ENCODE peak calls at places on chromosomes 6 and 20, in ten cellular contexts. O, U, T, V, S, W, J, N, Z and E are unnamed samples.
A peak's percentile ranks its signal among the peaks of the same experiment; 100 is the strongest.

GRCh38 chr6:119902681-119903080 is 553.1 kb upstream of the MAN1A1 start:
- DNase-seq in N (no peak), J (no peak), T (no peak), U (no peak), Z (no peak), W (no peak), S (no peak), O (no peak), V (no peak), E (no peak)

GRCh38 chr6:99412065-99412464 is 13.0 kb downstream of the PNISR start:
- DNase-seq in N (no peak), U (no peak), T (no peak), W (no peak), Z (no peak), S (no peak), J (no peak), V (no peak), O (no peak), E (no peak)

GRCh38 chr6:16377470-16377869 is 139.1 kb downstream of the GMPR start:
- DNase-seq in Z (no peak), T (no peak), N (no peak), J (no peak), S (no peak), W (no peak), V (no peak), U (no peak), O (no peak), E (no peak)

GRCh38 chr6:15986027-15986629 is 142.8 kb upstream of the MYLIP start:
- DNase-seq in W (peak; percentile 64), O (no peak), Z (no peak), S (no peak), V (no peak), U (no peak), J (no peak), N (no peak), T (no peak), E (no peak)

GRCh38 chr20:31452575-31452974 is 12.1 kb downstream of the DEFB123 start:
- DNase-seq in N (no peak), S (no peak), O (no peak), Z (no peak), U (no peak), W (no peak), V (no peak), J (no peak), T (no peak), E (no peak)

GRCh38 chr6:122400121-122400450 is 634 bp downstream of the HSF2 start:
- DNase-seq in J (no peak), V (no peak), T (no peak), Z (no peak), U (no peak), O (no peak), W (peak; percentile 86), N (peak; percentile 4), S (no peak), E (no peak)

GRCh38 chr6:107105511-107106116 is 9.7 kb downstream of the BEND3 start:
- DNase-seq in O (no peak), V (no peak), J (no peak), S (peak; percentile 25), W (no peak), T (no peak), U (no peak), Z (no peak), N (no peak), E (no peak)

GRCh38 chr6:32152414-32153251 is 894 bp upstream of the PRRT1 start:
- DNase-seq in O (no peak), Z (no peak), S (peak; percentile 30), W (no peak), U (no peak), T (peak; percentile 30), V (peak; percentile 51), N (no peak), J (no peak), E (no peak)

DNA sequence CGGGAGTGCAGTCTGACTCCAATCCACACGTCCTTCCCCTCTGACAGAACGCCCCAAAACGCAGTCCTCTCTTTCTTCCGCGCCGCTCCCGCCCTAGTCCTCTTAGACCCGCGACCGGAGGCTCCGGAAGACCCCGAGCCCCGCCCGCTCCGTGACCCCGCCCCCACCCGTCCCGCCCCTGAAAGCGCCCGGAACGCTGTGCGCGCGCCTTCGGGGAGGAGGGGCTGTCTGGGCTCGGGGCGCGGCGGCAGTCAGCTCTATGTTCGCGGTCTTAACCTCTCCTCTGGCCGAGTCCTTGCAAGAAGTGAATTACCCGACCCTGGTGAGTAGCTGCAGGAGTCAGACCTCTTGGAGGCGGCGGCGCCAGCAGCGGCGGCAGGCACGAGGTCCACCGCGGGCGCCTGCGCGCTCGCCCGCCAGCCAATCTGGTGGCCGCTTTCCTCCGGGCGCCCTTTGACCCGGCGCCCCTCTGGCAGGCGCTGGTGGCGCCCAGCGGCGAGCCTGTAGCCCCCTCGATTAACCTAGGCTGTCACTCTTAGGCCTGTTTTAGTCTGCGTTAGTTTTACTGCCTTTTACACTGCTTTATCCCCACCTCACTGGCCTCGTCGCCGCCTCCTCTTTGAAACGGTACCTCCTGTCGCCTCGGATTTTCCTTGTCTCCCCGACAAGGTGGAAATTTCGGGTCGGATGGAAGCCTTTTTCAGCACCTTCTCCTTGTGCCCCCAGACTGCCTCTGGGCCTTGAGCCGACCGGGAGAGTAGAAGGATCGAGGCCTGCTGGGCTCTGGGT is at the start of gene MANEA:
- DNase-seq in J (peak; percentile 56), U (peak; percentile 93), Z (peak; percentile 67), O (peak; percentile 49), S (peak; percentile 84), N (peak; percentile 61), W (peak; percentile 94), V (peak; percentile 90), T (peak; percentile 96), E (peak; percentile 51)
- TF ChIP-seq POLR2A in J (peak; percentile 34), U (peak; percentile 21), Z (no peak), O (peak; percentile 55), S (peak; percentile 77), N (peak; percentile 56), W (peak; percentile 28), V (peak; percentile 55), T (peak; percentile 67), E (peak; percentile 85)

GRCh38 chr20:9163995-9164394 is 95.1 kb downstream of the PLCB4 start:
- DNase-seq in U (no peak), Z (no peak), S (no peak), W (no peak), V (no peak), J (no peak), T (no peak), N (no peak), O (no peak), E (no peak)

GRCh38 chr20:9166153-9166780 is 97.4 kb downstream of the PLCB4 start:
- DNase-seq in U (no peak), W (no peak), S (peak; percentile 32), T (no peak), J (peak; percentile 6), N (no peak), V (no peak), O (no peak), Z (no peak), E (no peak)

GRCh38 chr20:9172908-9173307 is 104.0 kb downstream of the PLCB4 start:
- DNase-seq in S (no peak), V (no peak), W (no peak), J (no peak), T (no peak), U (no peak), N (no peak), Z (no peak), O (no peak), E (no peak)

DNA sequence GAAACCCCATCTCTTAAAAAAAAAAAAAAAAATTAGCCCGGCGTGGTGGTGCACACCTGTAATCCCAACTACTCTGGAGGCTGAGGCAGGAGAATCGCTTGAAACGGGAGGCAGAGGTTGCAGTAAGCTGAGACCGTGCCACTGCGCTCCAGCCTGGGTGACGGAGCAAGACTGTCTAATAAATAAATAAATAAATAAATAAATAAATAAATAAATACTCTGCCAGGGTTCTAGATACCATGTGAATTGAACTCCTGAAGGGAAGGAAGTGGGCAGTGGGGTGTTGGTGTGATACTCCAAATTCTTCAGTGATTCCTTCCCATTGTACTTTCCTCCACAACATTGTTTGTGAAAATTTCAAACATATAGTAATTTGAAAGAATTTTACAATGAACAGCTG is 100.5 kb downstream of the PLCB4 start:
- DNase-seq in N (no peak), J (no peak), U (no peak), Z (no peak), T (peak; percentile 1), S (no peak), O (no peak), W (no peak), V (no peak), E (no peak)
- TF ChIP-seq POLR2AphosphoS5 in N (no peak), J (no peak), U (no peak), Z (no peak), T (no peak), S (no peak), O (no peak), W (no peak), V (no peak), E (no peak)

DNA sequence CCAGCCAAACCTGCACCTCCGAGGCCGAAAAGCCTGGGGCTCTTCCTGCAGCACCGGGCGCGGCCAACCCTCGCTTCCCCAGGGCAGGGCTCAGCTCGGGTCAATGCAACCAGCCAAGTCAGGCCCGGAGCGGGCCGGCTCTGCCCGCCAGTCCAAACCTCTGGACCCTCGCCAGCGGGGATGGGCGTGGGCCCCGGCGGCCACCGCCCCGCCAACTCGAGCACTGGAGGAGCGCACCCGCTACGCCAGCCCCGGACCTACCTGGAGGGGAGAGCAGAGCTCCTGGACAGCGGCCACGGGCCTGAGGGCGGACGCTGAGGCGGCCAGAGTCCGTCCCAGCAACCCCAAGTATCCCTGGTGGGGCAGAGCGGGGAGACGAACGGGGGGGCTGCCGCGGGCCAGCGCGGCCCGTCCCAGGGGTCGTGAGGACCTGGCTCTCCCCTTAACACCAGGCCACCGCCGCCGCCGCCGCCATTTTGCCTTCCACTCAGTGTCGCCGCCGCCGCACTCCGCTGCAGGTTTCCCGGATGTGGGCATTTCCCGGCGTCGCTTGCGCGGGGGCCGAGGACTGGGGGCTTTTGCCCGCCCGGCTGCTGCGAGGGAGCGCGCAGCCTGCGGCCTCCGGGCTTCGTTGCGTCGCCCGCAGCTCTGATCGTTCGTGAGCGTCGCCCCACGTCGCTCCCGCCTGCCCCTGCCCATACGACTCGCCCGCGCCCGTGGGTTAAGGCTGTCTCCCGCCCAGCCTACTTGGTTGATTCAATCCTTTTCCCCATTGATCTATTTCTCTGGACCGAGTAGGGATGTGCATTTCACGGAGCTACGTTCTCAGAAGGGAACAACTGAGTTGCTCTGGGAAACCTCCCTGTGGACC is at the start of gene LATS1:
- DNase-seq in O (peak; percentile 86), Z (peak; percentile 84), J (peak; percentile 87), T (peak; percentile 98), N (peak; percentile 81), U (peak; percentile 95), S (peak; percentile 84), W (peak; percentile 88), V (peak; percentile 89), E (peak; percentile 82)
- TF ChIP-seq POLR2A in O (peak; percentile 96), Z (peak; percentile 69), J (peak; percentile 65), T (peak; percentile 91), N (peak; percentile 99), U (peak; percentile 86), S (peak; percentile 98), W (peak; percentile 63), V (peak; percentile 96), E (peak; percentile 99)

DNA sequence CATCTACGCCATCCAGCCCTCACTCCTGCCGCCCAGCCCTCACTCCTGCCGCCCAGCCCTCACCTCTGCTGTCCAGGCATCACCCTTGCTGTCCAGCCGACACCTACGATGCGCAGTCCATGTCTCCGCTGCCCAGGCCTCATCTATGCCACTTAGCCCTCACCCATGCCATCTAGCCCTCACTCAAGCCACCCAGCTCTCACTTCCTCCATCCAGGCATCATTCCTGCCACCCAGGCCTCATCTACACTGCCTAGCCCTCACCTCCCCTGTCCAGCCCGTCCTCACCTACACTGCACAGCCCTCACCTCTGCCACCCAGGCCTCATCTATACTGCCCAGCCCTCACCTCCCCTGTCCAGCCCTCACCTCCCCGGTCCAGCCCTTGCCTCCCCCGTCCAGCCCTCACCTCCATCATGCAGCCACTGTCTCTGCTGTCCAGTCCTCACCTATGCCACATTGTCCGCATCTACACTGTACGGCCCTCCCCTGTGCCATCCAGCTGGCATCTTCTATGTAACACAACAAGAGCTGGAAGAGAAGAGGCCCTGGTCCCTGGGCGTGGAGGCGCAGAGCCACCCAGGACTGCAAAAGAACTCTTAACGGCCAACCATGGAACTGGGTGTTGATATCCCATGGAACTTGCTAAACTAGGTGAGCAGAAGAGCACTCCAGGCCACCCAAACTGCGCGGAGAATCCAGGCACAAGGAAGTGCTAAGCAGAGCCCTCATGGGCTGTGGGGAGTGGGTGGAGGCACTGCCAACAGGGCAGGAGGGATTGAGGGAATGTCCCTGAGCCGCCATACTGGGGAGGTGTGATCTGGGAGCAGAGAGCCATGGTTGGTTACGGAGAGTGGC is 31.0 kb downstream of the RNASET2 start:
- DNase-seq in O (no peak), Z (no peak), U (no peak), W (peak; percentile 78), T (peak; percentile 41), J (no peak), N (no peak), V (no peak), S (no peak), E (no peak)
- TF ChIP-seq POLR2AphosphoS5 in O (no peak), Z (no peak), U (no peak), W (no peak), T (no peak), J (no peak), N (peak; percentile 28), V (no peak), S (no peak), E (no peak)